ENCODE peak calls at places on chromosomes 13 and 19, in six cellular contexts. H, A, X, I, J and W are unnamed samples.

GRCh38 chr13:72536668-72537399 is 190.6 kb downstream of the MZT1 start:
- DNase-seq in H (no peak), X (no peak), I (peak), A (peak), J (no peak), W (no peak)

GRCh38 chr13:75770164-75771145 is 134.3 kb downstream of the LMO7 start:
- DNase-seq in I (no peak), J (no peak), A (no peak), X (no peak), H (no peak), W (no peak)

GRCh38 chr19:47614559-47614958 is 5.6 kb downstream of the BICRA start:
- DNase-seq in J (no peak), X (no peak), H (no peak), A (no peak), I (no peak), W (no peak)

GRCh38 chr13:45482571-45483173 is 17.9 kb downstream of the COG3 start:
- DNase-seq in H (no peak), I (no peak), J (no peak), A (no peak), X (no peak), W (peak)

GRCh38 chr19:51295382-51296126 is 15.9 kb upstream of the IGLON5 start:
- DNase-seq in A (no peak), I (no peak), J (no peak), H (no peak), X (peak), W (no peak)

GRCh38 chr19:8459095-8459494 is 14.3 kb downstream of the HNRNPM start:
- DNase-seq in I (no peak), J (no peak), H (no peak), A (no peak), X (no peak), W (no peak)

GRCh38 chr13:30857018-30857417 is 49.1 kb upstream of the MEDAG start:
- DNase-seq in X (no peak), I (no peak), J (no peak), H (no peak), A (no peak), W (no peak)

GRCh38 chr19:49155830-49156346 is 692 bp upstream of the HRC start:
- DNase-seq in I (no peak), X (peak), A (no peak), J (no peak), H (no peak), W (no peak)

GRCh38 chr19:33469171-33470039 is 52.2 kb downstream of the PEPD start:
- DNase-seq in A (no peak), I (no peak), H (no peak), X (no peak), J (no peak), W (no peak)

GRCh38 chr13:93767231-93767916 is 540.8 kb downstream of the GPC6 start:
- DNase-seq in I (no peak), X (no peak), H (no peak), A (no peak), J (no peak), W (no peak)

GRCh38 chr19:19120308-19121156 is 17.7 kb downstream of the TMEM161A start:
- DNase-seq in I (peak), A (peak), H (peak), X (peak), J (no peak), W (peak)

GRCh38 chr19:33622809-33623511 is 1.2 kb downstream of the CHST8 start:
- DNase-seq in J (no peak), A (no peak), H (no peak), X (peak), I (no peak), W (no peak)

GRCh38 chr13:44040754-44041100 is 161.0 kb downstream of the LACC1 start:
- DNase-seq in J (no peak), X (no peak), H (no peak), I (no peak), A (no peak), W (peak)

GRCh38 chr19:39474139-39474620 is 6.5 kb upstream of the TIMM50 start:
- DNase-seq in J (no peak), X (peak), A (peak), I (peak), H (peak), W (peak)

GRCh38 chr13:38951525-38952313 is 38.9 kb downstream of the STOML3 start:
- DNase-seq in X (peak), I (peak), H (no peak), A (peak), J (no peak), W (peak)

GRCh38 chr19:52635786-52636570 is 2.2 kb downstream of the ZNF83 start:
- DNase-seq in X (no peak), H (no peak), J (no peak), A (no peak), I (no peak), W (no peak)

GRCh38 chr19:47675859-47676258 is 37.4 kb upstream of the EHD2 start:
- DNase-seq in H (no peak), A (no peak), J (no peak), I (no peak), X (no peak), W (no peak)

GRCh38 chr13:23069571-23069970 is 111.2 kb upstream of the SGCG start:
- DNase-seq in J (peak), I (no peak), H (no peak), X (no peak), A (no peak), W (peak)

GRCh38 chr19:46718157-46718933 is 1.4 kb upstream of the PRKD2 start:
- DNase-seq in I (peak), H (peak), J (no peak), A (peak), X (peak), W (peak)

GRCh38 chr19:52451241-52451640 is 2.1 kb upstream of the ZNF578 start:
- DNase-seq in H (no peak), I (no peak), A (no peak), J (no peak), X (no peak), W (no peak)

GRCh38 chr13:74066937-74067336 is 67.3 kb downstream of the KLF12 start:
- DNase-seq in I (no peak), X (no peak), A (no peak), H (no peak), J (no peak), W (no peak)

GRCh38 chr19:18271433-18271841 is 2.8 kb downstream of the IQCN start:
- DNase-seq in X (no peak), A (no peak), I (no peak), J (no peak), H (no peak), W (no peak)

GRCh38 chr13:25286308-25286968 is 850 bp downstream of the MTMR6 start:
- DNase-seq in J (no peak), X (peak), A (peak), I (no peak), H (peak), W (peak)

GRCh38 chr19:53947624-53948023 is 15.1 kb upstream of the CACNG8 start:
- DNase-seq in A (no peak), J (no peak), I (no peak), X (peak), H (no peak), W (peak)

GRCh38 chr19:1266116-1266817 is 2.9 kb upstream of the CIRBP start:
- DNase-seq in A (peak), I (peak), H (peak), J (no peak), X (peak), W (peak)

GRCh38 chr13:45300190-45300985 is 40.6 kb downstream of the TPT1 start:
- DNase-seq in I (no peak), X (no peak), A (no peak), J (no peak), H (no peak), W (no peak)

GRCh38 chr13:81916471-81916870 is 1575.5 kb upstream of the SPRY2 start:
- DNase-seq in H (no peak), X (no peak), J (peak), A (no peak), I (no peak), W (no peak)

GRCh38 chr13:33764716-33765115 is 53.2 kb upstream of the RFC3 start:
- DNase-seq in H (no peak), X (no peak), I (no peak), A (no peak), J (no peak), W (no peak)

GRCh38 chr19:19627716-19628498 is at the start of gene LPAR2:
- DNase-seq in I (peak), H (peak), X (peak), J (no peak), A (peak), W (no peak)

GRCh38 chr19:51094696-51095279 is 12.1 kb upstream of the KLK14 start:
- DNase-seq in J (no peak), A (no peak), I (no peak), X (peak), H (peak), W (peak)

GRCh38 chr19:7138402-7138801 is 68.9 kb downstream of the ZNF557 start:
- DNase-seq in H (no peak), I (no peak), A (no peak), J (no peak), X (no peak), W (no peak)

GRCh38 chr19:10299545-10300458 is 9.8 kb downstream of the ZGLP1 start:
- DNase-seq in X (no peak), A (no peak), H (no peak), J (no peak), I (no peak), W (no peak)

GRCh38 chr13:82878536-82878935 is 1003.7 kb downstream of the SLITRK1 start:
- DNase-seq in A (no peak), H (no peak), X (no peak), J (peak), I (no peak), W (no peak)

GRCh38 chr19:9936151-9937000 is at the start of gene OLFM2:
- DNase-seq in I (no peak), J (no peak), H (no peak), A (no peak), X (peak), W (no peak)

GRCh38 chr13:113822956-113823744 is 40.7 kb downstream of the GAS6 start:
- DNase-seq in A (no peak), X (no peak), J (no peak), H (no peak), I (no peak), W (no peak)

GRCh38 chr19:33389574-33390119 is 16.1 kb downstream of the CEBPG start:
- DNase-seq in H (no peak), A (no peak), J (no peak), X (no peak), I (peak), W (no peak)

GRCh38 chr19:34925278-34925855 is 1.3 kb upstream of the ZNF30 start:
- DNase-seq in J (no peak), H (no peak), X (no peak), A (no peak), I (peak), W (no peak)

GRCh38 chr19:34926361-34926684 is 380 bp upstream of the ZNF30 start:
- DNase-seq in A (no peak), I (no peak), J (no peak), H (no peak), X (no peak), W (no peak)

GRCh38 chr19:34932494-34932893 is 5.8 kb downstream of the ZNF30 start:
- DNase-seq in X (no peak), H (no peak), I (no peak), J (no peak), A (no peak), W (no peak)

DNA sequence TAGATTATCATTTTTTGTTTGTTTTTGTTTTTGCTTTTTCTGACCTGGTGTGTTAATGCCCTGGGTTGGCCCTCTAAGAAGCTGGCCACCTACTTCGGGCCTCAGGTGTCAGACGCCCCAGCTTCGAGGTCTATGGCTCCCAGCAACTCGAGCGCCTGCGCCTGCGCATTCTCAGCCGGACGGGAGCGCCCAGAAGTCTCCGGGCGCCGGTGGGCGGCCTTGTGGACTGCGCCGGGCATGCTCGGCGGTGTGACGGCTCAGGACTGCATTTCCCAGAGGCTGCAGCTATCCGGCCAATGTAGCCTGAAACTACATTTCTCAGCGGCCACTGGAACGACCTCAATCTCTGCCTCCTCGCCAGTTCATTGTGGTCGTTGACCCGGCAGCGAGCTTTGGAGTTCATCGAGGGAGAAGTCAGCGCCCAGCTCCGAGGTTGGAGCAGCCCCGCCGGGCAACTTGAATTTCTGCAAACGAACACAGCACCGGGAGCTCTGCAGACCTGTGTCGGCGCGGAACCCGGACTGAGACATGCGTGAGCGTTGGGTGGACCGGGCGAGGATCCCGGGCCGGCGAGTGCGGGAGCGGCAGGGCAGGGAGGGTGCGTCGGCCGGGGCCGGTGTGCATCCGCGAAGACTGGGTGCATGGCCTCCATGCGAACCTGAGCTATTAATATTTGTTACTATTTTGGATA is at the start of gene ZNF30:
- DNase-seq in X (peak), I (peak), J (peak), A (peak), H (peak), W (peak)
- TF ChIP-seq CTCF in X (no peak), I (no peak), J (no peak), A (no peak), H (no peak), W (no peak)

DNA sequence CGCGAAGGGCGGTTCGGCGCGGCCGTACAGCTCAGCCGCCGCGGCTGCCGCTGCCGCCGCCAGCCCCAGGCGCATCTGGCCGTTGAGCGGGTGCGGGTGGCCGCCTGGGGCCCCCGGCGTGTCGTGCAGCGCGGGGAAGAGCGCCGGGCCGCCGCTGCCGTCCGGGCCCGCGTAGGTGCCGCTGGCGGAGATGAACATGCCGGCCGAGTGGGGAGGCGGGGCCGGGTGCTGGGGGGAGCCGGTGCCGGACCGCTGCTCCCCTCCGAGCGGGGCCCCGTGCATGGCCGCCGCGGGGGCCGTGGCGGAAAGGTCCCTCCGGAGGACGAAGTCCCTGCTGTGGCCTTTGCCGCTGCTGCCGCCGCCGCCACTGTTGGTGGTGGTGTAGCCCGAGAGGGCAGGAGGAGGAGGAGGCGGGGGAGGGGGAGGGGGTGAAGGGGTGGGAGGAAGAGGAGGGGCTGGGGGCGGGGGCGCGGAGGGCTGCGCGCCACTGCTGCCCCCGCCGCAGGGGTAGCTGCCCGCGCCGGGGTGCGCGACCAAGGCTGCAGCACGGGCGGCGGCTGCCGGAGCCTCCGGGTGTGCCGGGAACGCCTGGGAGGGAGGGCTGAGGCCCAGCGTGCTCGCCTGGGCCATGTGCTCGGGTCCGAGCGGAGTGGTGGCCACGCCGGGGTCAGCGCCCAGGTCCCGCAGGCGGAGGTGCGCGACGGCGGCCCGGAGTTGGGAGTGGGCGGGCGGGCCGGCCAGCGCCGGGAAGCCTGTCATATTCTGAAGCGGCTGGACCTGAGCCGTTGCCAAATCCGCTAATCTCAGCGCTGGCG is 599 bp downstream of the ZIC5 start:
- DNase-seq in X (peak), A (peak), H (no peak), J (no peak), I (no peak), W (no peak)
- H3K4me3 ChIP-seq in X (peak), A (peak), H (no peak), J (no peak), I (no peak), W (no peak)

DNA sequence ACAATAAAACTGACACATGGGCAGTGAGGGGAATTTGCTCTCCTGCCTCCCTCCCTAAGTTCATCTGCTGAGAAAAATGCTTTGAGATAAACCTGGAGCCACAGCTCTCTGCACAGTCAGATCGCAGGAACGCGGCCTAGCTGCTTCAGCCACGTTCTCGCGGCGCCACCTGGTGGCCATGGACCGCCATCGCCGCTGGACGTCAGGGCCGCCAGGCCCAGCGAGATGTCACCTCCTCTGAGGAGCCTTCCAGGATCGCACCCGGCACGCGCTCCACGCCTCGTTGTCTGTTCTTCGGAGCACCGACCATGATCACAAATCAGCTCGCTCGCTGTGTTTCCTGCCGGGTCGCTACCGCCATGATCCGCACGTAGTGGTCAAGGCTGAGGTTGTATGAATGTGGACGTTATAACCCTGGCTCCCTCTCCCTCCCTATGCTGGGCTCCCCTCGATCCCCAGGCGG is 20.6 kb upstream of the USP29 start:
- DNase-seq in H (peak), J (no peak), X (peak), A (peak), I (peak), W (peak)
- TF ChIP-seq CTCF in H (peak), J (peak), X (peak), A (peak), I (no peak), W (peak)

DNA sequence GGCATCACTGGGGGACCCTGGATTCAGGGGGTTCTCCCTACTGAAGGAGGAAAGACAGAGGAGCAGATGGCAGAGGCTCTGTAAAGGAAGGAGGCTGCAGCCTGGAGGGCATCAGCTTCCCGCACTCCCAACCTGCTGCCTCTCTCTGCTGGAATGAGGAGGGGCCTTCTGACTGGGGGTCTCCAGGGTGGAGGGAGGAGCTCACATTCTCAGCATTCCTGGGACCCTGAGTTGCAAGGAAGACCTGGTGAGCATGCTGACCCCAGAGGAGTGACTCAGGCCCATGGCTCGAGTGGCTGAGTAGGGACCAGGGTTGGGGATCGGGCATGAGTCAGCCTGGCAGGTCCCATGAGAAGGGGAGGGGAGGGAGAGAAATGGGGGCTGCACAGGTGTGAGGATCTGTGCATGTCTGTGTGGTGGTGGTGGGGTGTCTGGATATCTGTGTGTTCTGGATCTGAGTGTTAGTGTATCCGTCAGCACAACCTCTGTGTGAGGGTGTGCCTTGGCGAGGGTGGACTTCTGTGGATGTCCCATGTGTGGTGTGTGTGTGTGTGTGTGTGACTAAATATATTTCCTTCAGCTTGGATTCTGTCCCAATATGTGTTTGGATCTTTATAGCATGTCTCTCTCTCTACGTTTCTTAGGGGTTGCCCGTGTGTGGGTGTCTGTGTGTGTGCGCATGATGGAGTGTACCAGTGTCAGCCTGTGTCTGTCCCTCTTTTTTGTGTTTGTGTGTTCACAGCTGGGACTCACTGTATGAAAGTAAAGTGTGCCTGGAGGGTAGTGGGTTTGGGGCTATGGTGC is 4.6 kb downstream of the AXL start:
- DNase-seq in A (no peak), X (peak), H (no peak), J (peak), I (no peak), W (peak)
- H3K4me3 ChIP-seq in A (no peak), X (no peak), H (no peak), J (peak), I (no peak), W (peak)

GRCh38 chr13:112711528-112712265 is 21.9 kb downstream of the ATP11A start:
- DNase-seq in J (peak), X (peak), A (peak), H (peak), I (peak), W (peak)
- TF ChIP-seq CTCF in J (peak), X (peak), A (no peak), H (no peak), I (no peak), W (peak)